ENCODE peak calls at places on chromosomes 11 and 22, in ten cellular contexts. One of them, this sample, is unnamed.
A peak's percentile ranks its signal among the peaks of the same experiment; 100 is the strongest.

GRCh38 chr11:100927579-100927978 is 202.0 kb downstream of the PGR start:
- DNase-seq in T follicular helper cell: no peak
- DNase-seq in left ventricle myocardium superior: no peak
- DNase-seq in T-cell: no peak
- DNase-seq in GM23248: no peak
- DNase-seq in activated CD8-positive, alpha-beta memory T cell treated with anti-CD3 and anti-CD28 coated beads for 1 hour: no peak
- DNase-seq in skeletal muscle cell: no peak
- DNase-seq in KG1: no peak
- DNase-seq in iris pigment epithelial cell: no peak
- DNase-seq in KBM-7: no peak
- DNase-seq in this sample: no peak

GRCh38 chr11:120343429-120343828 is 7.2 kb downstream of the ARHGEF12 start:
- DNase-seq in T follicular helper cell: no peak
- DNase-seq in left ventricle myocardium superior: no peak
- DNase-seq in T-cell: no peak
- DNase-seq in GM23248: no peak
- DNase-seq in activated CD8-positive, alpha-beta memory T cell treated with anti-CD3 and anti-CD28 coated beads for 1 hour: no peak
- DNase-seq in skeletal muscle cell: no peak
- DNase-seq in KG1: no peak
- DNase-seq in iris pigment epithelial cell: no peak
- DNase-seq in KBM-7: no peak
- DNase-seq in this sample: no peak

GRCh38 chr11:24598636-24599035 is 101.8 kb downstream of the LUZP2 start:
- DNase-seq in T follicular helper cell: no peak
- DNase-seq in left ventricle myocardium superior: no peak
- DNase-seq in T-cell: no peak
- DNase-seq in GM23248: no peak
- DNase-seq in activated CD8-positive, alpha-beta memory T cell treated with anti-CD3 and anti-CD28 coated beads for 1 hour: no peak
- DNase-seq in skeletal muscle cell: no peak
- DNase-seq in KG1: no peak
- DNase-seq in iris pigment epithelial cell: no peak
- DNase-seq in KBM-7: no peak
- DNase-seq in this sample: no peak

GRCh38 chr11:44927174-44927661 is 23.5 kb downstream of the TP53I11 start:
- DNase-seq in T follicular helper cell: peak; percentile 26
- DNase-seq in left ventricle myocardium superior: peak; percentile 69
- DNase-seq in T-cell: peak; percentile 42
- DNase-seq in GM23248: peak; percentile 83
- DNase-seq in activated CD8-positive, alpha-beta memory T cell treated with anti-CD3 and anti-CD28 coated beads for 1 hour: no peak
- DNase-seq in skeletal muscle cell: no peak
- DNase-seq in KG1: no peak
- DNase-seq in iris pigment epithelial cell: peak; percentile 59
- DNase-seq in KBM-7: peak; percentile 49
- DNase-seq in this sample: peak; percentile 57

GRCh38 chr11:119169272-119169719 is 771 bp downstream of the NLRX1 start:
- DNase-seq in T follicular helper cell: no peak
- DNase-seq in left ventricle myocardium superior: peak; percentile 53
- DNase-seq in T-cell: peak; percentile 39
- DNase-seq in GM23248: peak; percentile 62
- DNase-seq in activated CD8-positive, alpha-beta memory T cell treated with anti-CD3 and anti-CD28 coated beads for 1 hour: no peak
- DNase-seq in skeletal muscle cell: no peak
- DNase-seq in KG1: peak; percentile 18
- DNase-seq in iris pigment epithelial cell: no peak
- DNase-seq in KBM-7: peak; percentile 71
- DNase-seq in this sample: no peak

GRCh38 chr11:75665126-75665525 is 3.7 kb downstream of the MAP6 start:
- DNase-seq in T follicular helper cell: no peak
- DNase-seq in left ventricle myocardium superior: no peak
- DNase-seq in T-cell: no peak
- DNase-seq in GM23248: no peak
- DNase-seq in activated CD8-positive, alpha-beta memory T cell treated with anti-CD3 and anti-CD28 coated beads for 1 hour: no peak
- DNase-seq in skeletal muscle cell: no peak
- DNase-seq in KG1: no peak
- DNase-seq in iris pigment epithelial cell: no peak
- DNase-seq in KBM-7: no peak
- DNase-seq in this sample: no peak

GRCh38 chr22:37953437-37954179 is at the start of the genes C22orf23 and POLR2F:
- DNase-seq in T follicular helper cell: peak; percentile 95
- DNase-seq in left ventricle myocardium superior: peak; percentile 99
- DNase-seq in T-cell: peak; percentile 91
- DNase-seq in GM23248: peak; percentile 99
- DNase-seq in activated CD8-positive, alpha-beta memory T cell treated with anti-CD3 and anti-CD28 coated beads for 1 hour: peak; percentile 94
- DNase-seq in skeletal muscle cell: peak; percentile 73
- DNase-seq in KG1: peak; percentile 93
- DNase-seq in iris pigment epithelial cell: peak; percentile 91
- DNase-seq in KBM-7: peak; percentile 94
- DNase-seq in this sample: peak; percentile 96

GRCh38 chr11:117080370-117080769 is 17.9 kb downstream of the SIK3 start:
- DNase-seq in T follicular helper cell: no peak
- DNase-seq in left ventricle myocardium superior: no peak
- DNase-seq in T-cell: no peak
- DNase-seq in GM23248: no peak
- DNase-seq in activated CD8-positive, alpha-beta memory T cell treated with anti-CD3 and anti-CD28 coated beads for 1 hour: no peak
- DNase-seq in skeletal muscle cell: no peak
- DNase-seq in KG1: no peak
- DNase-seq in iris pigment epithelial cell: no peak
- DNase-seq in KBM-7: no peak
- DNase-seq in this sample: no peak

GRCh38 chr11:83063073-83063754 is 8.5 kb downstream of the RAB30 start:
- DNase-seq in T follicular helper cell: no peak
- DNase-seq in left ventricle myocardium superior: no peak
- DNase-seq in T-cell: no peak
- DNase-seq in GM23248: peak; percentile 68
- DNase-seq in activated CD8-positive, alpha-beta memory T cell treated with anti-CD3 and anti-CD28 coated beads for 1 hour: no peak
- DNase-seq in skeletal muscle cell: peak; percentile 41
- DNase-seq in KG1: no peak
- DNase-seq in iris pigment epithelial cell: peak; percentile 59
- DNase-seq in KBM-7: peak; percentile 38
- DNase-seq in this sample: no peak

GRCh38 chr11:70456921-70457532 is 58.7 kb downstream of the CTTN start:
- DNase-seq in T follicular helper cell: no peak
- DNase-seq in left ventricle myocardium superior: no peak
- DNase-seq in T-cell: no peak
- DNase-seq in GM23248: peak; percentile 83
- DNase-seq in activated CD8-positive, alpha-beta memory T cell treated with anti-CD3 and anti-CD28 coated beads for 1 hour: no peak
- DNase-seq in skeletal muscle cell: no peak
- DNase-seq in KG1: no peak
- DNase-seq in iris pigment epithelial cell: peak; percentile 69
- DNase-seq in KBM-7: no peak
- DNase-seq in this sample: no peak

GRCh38 chr11:132632641-132633124 is 899.6 kb downstream of the OPCML start:
- DNase-seq in T follicular helper cell: no peak
- DNase-seq in left ventricle myocardium superior: no peak
- DNase-seq in T-cell: no peak
- DNase-seq in GM23248: peak; percentile 98
- DNase-seq in activated CD8-positive, alpha-beta memory T cell treated with anti-CD3 and anti-CD28 coated beads for 1 hour: no peak
- DNase-seq in skeletal muscle cell: peak; percentile 93
- DNase-seq in KG1: no peak
- DNase-seq in iris pigment epithelial cell: peak; percentile 98
- DNase-seq in KBM-7: no peak
- DNase-seq in this sample: no peak

GRCh38 chr22:23163665-23164064 is 16.6 kb upstream of the BCR start:
- DNase-seq in T follicular helper cell: no peak
- DNase-seq in left ventricle myocardium superior: peak; percentile 74
- DNase-seq in T-cell: no peak
- DNase-seq in GM23248: peak; percentile 26
- DNase-seq in activated CD8-positive, alpha-beta memory T cell treated with anti-CD3 and anti-CD28 coated beads for 1 hour: no peak
- DNase-seq in skeletal muscle cell: no peak
- DNase-seq in KG1: no peak
- DNase-seq in iris pigment epithelial cell: no peak
- DNase-seq in KBM-7: no peak
- DNase-seq in this sample: no peak

GRCh38 chr22:40153186-40153585 is 24.5 kb upstream of the TNRC6B start:
- DNase-seq in T follicular helper cell: no peak
- DNase-seq in left ventricle myocardium superior: no peak
- DNase-seq in T-cell: no peak
- DNase-seq in GM23248: no peak
- DNase-seq in activated CD8-positive, alpha-beta memory T cell treated with anti-CD3 and anti-CD28 coated beads for 1 hour: no peak
- DNase-seq in skeletal muscle cell: no peak
- DNase-seq in KG1: no peak
- DNase-seq in iris pigment epithelial cell: no peak
- DNase-seq in KBM-7: no peak
- DNase-seq in this sample: no peak

GRCh38 chr11:45920531-45921477 is 1.7 kb upstream of the LARGE2 start:
- DNase-seq in T follicular helper cell: no peak
- DNase-seq in left ventricle myocardium superior: peak; percentile 7
- DNase-seq in T-cell: no peak
- DNase-seq in GM23248: no peak
- DNase-seq in activated CD8-positive, alpha-beta memory T cell treated with anti-CD3 and anti-CD28 coated beads for 1 hour: no peak
- DNase-seq in skeletal muscle cell: no peak
- DNase-seq in KG1: no peak
- DNase-seq in iris pigment epithelial cell: no peak
- DNase-seq in KBM-7: no peak
- DNase-seq in this sample: no peak